ENCODE peak calls at places on chromosome X, in six cellular contexts. Q is WERI-Rb-1, E is mammary epithelial cell, I is hepatocyte, X is GM23248, R is MM.1S. G is an unnamed sample. For H3K9me3 and H3K27me3, the result is how much of the 10 kb centered on the place peaks cover.

GRCh38 chrX:1221296-1221845 is 8.9 kb upstream of the CRLF2 start:
- DNase-seq in R (no peak), I (no peak), E (no peak), X (no peak), Q (no peak), G (no peak)

GRCh38 chrX:130401415-130402210 is at the start of gene RBMX2:
- DNase-seq in E (peak), X (peak), I (peak), Q (peak), R (peak), G (peak)

GRCh38 chrX:22109442-22109841 is 77.3 kb downstream of the PHEX start:
- DNase-seq in X (peak), I (no peak), Q (no peak), E (peak), R (no peak), G (no peak)

GRCh38 chrX:54357414-54358377 is at the start of gene WNK3:
- DNase-seq in I (peak), X (peak), R (no peak), Q (peak), E (peak), G (peak)

GRCh38 chrX:123188081-123188480 is 4.0 kb downstream of the GRIA3 start:
- DNase-seq in R (no peak), X (peak), E (peak), Q (no peak), I (no peak), G (no peak)

GRCh38 chrX:66728818-66729271 is 90.0 kb upstream of the EDA2R start:
- DNase-seq in I (peak), Q (peak), E (peak), X (peak), R (peak), G (peak)

GRCh38 chrX:13369541-13370140 is 49.8 kb upstream of the ATXN3L start:
- DNase-seq in Q (no peak), X (no peak), R (no peak), E (no peak), I (no peak), G (no peak)

GRCh38 chrX:117803463-117803862 is 313.1 kb downstream of the KLHL13 start:
- DNase-seq in X (no peak), I (no peak), Q (no peak), R (no peak), E (no peak), G (no peak)

GRCh38 chrX:30521440-30522182 is 56.0 kb downstream of the TASL start:
- DNase-seq in I (no peak), R (no peak), Q (no peak), E (peak), X (peak), G (peak)

GRCh38 chrX:123580871-123581270 is 152.0 kb downstream of the THOC2 start:
- DNase-seq in I (no peak), X (no peak), Q (no peak), E (no peak), R (no peak), G (no peak)

GRCh38 chrX:19889582-19890342 is 2.4 kb upstream of the SH3KBP1 start:
- DNase-seq in E (peak), X (peak), I (peak), Q (peak), R (peak), G (peak)

GRCh38 chrX:42577936-42578335 is 200.0 kb downstream of the PPP1R2C start:
- DNase-seq in R (peak), Q (no peak), X (no peak), E (no peak), I (peak), G (no peak)

GRCh38 chrX:16082470-16083085 is 40.8 kb upstream of the GRPR start:
- DNase-seq in R (no peak), E (no peak), X (no peak), Q (no peak), I (peak), G (no peak)

GRCh38 chrX:126985027-126985426 is 165.5 kb downstream of the PRR32 start:
- DNase-seq in X (no peak), R (no peak), I (no peak), E (no peak), Q (no peak), G (no peak)

GRCh38 chrX:19593684-19594083 is 78.4 kb upstream of the MAP3K15 start:
- DNase-seq in X (peak), R (peak), E (no peak), I (peak), Q (peak), G (no peak)

GRCh38 chrX:104335765-104336164 is 81.0 kb upstream of the ESX1 start:
- DNase-seq in Q (no peak), E (peak), R (no peak), X (peak), I (no peak), G (no peak)

GRCh38 chrX:106780664-106781377 is 21.7 kb upstream of the TBC1D8B start:
- DNase-seq in E (no peak), R (no peak), Q (no peak), X (no peak), I (peak), G (no peak)

GRCh38 chrX:23312136-23312535 is 22.5 kb upstream of the PTCHD1 start:
- DNase-seq in R (no peak), Q (no peak), X (no peak), I (no peak), E (no peak), G (no peak)

GRCh38 chrX:82748901-82749505 is 759.1 kb upstream of the POU3F4 start:
- DNase-seq in Q (no peak), X (peak), I (no peak), R (no peak), E (peak), G (no peak)

GRCh38 chrX:133434197-133434820 is 19.0 kb upstream of the GPC4 start:
- DNase-seq in Q (no peak), R (no peak), I (no peak), E (no peak), X (no peak), G (no peak)

GRCh38 chrX:44944894-44945293 is 71.9 kb downstream of the KDM6A start:
- DNase-seq in I (no peak), E (no peak), R (no peak), X (no peak), Q (no peak), G (no peak)

GRCh38 chrX:96820935-96821334 is 62.8 kb upstream of the RPA4 start:
- DNase-seq in E (no peak), R (no peak), Q (no peak), I (no peak), X (no peak), G (no peak)

DNA sequence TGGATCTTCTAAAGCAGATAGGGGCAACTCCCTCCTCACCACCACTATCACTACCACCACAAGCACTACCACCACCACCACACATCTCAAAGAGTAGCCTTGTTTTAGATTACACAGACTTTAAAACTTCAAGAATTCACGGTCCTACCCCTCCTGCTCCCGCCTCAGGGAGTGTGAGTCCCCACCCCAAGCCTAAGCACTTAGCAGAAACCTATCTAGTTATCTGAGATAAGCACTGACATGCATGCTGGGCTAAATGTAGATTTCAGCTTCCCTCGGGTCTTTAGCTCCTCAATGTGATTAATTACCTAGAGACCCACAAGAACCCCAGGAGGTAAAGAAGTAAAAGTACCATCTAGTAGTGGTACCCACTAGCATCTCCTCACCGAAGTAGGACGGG is 775 bp downstream of the AMOT start:
- DNase-seq in R (no peak), E (no peak), I (no peak), Q (no peak), X (no peak), G (no peak)
- H3K4me3 ChIP-seq in R (no peak), E (no peak), I (peak), Q (peak), X (peak), G (peak)

DNA sequence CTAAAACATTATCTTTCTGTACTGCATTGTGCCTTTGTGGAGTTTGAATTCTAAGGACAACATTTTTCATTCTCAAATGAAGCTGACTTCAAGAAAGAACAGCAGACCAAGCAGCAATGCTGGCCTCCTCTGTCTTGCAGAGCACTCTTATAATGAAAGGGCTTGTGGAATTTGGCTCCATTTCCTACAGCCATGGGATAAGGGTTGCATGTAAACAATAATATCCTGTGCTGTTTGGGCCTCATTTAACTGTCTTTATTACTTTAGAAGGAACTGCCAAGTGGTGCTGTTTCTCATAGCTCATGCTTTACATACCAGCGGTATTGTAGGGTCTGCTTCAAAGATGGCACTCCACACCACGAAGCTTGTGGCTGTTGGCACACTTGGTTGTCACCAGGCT is 111.4 kb upstream of the EOLA2 start:
- DNase-seq in I (no peak), R (no peak), Q (no peak), E (no peak), X (no peak), G (peak)
- H3K9me3 ChIP-seq in I (under half), R (under half), Q (under half), E (under half), X (under half), G (under half)

GRCh38 chrX:120016068-120016441 is 61.4 kb downstream of the RHOXF2B start:
- DNase-seq in E (no peak), I (no peak), Q (no peak), R (no peak), X (no peak), G (no peak)

GRCh38 chrX:120020305-120020704 is 57.2 kb downstream of the RHOXF2B start:
- DNase-seq in Q (no peak), R (no peak), E (no peak), X (no peak), I (no peak), G (no peak)

GRCh38 chrX:120015145-120016067 is 62.1 kb downstream of the RHOXF2B start:
- DNase-seq in R (peak), Q (no peak), E (no peak), I (peak), X (peak), G (no peak)

DNA sequence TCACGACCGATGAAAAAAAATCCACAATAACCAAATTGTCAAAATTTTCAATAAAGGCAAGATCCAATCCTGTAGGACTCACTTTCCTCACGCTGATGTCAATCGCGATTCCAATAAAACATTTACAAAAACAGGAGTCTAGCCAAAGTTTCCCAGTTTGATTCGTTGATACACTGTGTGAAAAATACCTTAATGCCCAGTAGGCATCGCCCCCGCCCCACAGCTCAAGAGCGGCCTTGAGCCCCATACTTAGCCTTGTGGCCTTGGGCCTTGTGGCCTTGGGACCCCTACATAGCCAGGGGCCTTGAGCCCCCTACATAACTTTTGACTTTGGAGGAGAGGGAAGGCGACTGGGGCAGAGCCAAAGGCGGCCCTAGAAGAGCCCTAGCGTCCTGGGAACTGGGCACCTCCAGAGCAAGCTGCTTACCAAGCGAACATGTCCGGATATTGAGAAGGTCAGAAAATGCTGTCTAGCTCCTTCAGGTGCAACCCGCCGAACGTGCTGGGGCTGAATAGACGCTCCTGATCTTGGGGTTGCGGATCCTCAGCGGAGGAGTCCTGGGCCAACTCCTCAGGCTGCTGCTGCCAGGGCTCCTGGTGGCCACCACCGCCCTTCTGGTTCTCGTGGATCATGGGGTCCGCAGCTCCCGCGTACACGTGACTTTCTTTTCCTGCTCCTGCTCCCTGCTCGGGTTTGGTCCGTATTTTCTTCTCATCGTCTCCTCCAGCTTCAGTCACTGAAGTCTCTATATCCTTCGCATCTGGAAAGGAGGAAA is 62.9 kb downstream of the RHOXF2B start:
- DNase-seq in R (no peak), Q (no peak), I (no peak), E (no peak), X (no peak), G (no peak)
- H3K27me3 ChIP-seq in R (under half), Q (under half), I (under half), E (under half), X (under half), G (under half)

GRCh38 chrX:139828830-139829229 is 104.0 kb downstream of the ATP11C start:
- DNase-seq in X (no peak), E (no peak), Q (no peak), R (no peak), I (no peak), G (no peak)

GRCh38 chrX:139831689-139832456 is 101.0 kb downstream of the ATP11C start:
- DNase-seq in X (peak), Q (no peak), I (peak), E (peak), R (peak), G (peak)

GRCh38 chrX:139832728-139833309 is 100.0 kb downstream of the ATP11C start:
- DNase-seq in E (no peak), Q (no peak), I (no peak), R (no peak), X (no peak), G (no peak)

GRCh38 chrX:139828037-139828436 is 104.8 kb downstream of the ATP11C start:
- DNase-seq in R (no peak), X (peak), E (no peak), I (no peak), Q (no peak), G (no peak)

GRCh38 chrX:139831017-139831416 is 101.8 kb downstream of the ATP11C start:
- DNase-seq in Q (no peak), R (no peak), X (peak), I (no peak), E (no peak), G (no peak)
- H3K4me3 ChIP-seq in Q (no peak), R (no peak), X (no peak), I (no peak), E (no peak), G (no peak)

GRCh38 chrX:151724563-151725337 is 8.9 kb downstream of the FATE1 start:
- DNase-seq in X (no peak), I (no peak), E (no peak), R (no peak), Q (no peak), G (no peak)
- H3K9me3 ChIP-seq in X (under half), I (under half), E (under half), R (under half), Q (under half), G (under half)

GRCh38 chrX:49753691-49754090 is 57.9 kb upstream of the PAGE1 start:
- DNase-seq in X (no peak), E (no peak), Q (no peak), R (no peak), I (no peak), G (no peak)

GRCh38 chrX:49754238-49754857 is 58.6 kb upstream of the PAGE1 start:
- DNase-seq in Q (peak), X (peak), R (peak), I (peak), E (peak), G (peak)

DNA sequence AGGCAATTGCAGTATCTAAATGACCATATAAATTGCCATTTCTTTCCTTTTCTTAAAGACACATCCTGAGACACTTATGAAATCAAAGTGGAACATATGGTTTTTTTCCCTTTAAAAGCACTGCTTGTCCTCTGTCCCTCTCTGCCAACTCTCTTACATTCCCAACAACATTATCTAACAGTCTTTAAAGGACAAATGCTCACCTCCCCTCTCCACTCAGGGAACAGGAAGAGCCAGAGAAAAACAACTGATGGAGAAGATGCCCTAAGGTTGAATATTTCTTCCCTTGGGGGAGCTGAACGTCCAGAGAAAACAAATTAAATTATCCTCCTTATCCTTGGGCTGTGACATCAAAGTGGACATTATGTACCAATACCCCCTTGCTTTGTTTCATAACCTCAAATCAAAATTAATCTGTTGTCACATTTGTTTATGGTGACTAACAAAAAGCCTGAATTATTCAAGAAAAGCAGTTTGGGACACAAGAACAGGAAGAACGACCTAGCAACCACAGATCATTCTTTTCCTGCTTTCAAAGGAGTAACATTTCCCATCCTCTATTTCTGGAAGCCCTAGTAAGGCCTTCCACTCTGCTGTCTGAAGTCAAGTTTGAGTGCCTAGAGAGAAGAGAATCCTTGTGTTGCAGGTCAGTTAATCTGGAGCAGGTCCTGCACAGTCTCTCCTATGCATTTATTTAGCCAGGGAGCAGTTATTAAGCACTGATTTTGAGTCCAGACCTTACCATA is 52.6 kb upstream of the PAGE1 start:
- DNase-seq in R (no peak), Q (no peak), I (no peak), E (no peak), X (no peak), G (no peak)
- H3K27me3 ChIP-seq in R (under half), Q (half or more), I (under half), E (under half), X (under half), G (under half)

GRCh38 chrX:9529223-9529622 is 64.4 kb downstream of the TBL1X start:
- DNase-seq in E (no peak), Q (no peak), X (no peak), R (no peak), I (no peak), G (no peak)
- H3K4me3 ChIP-seq in E (no peak), Q (no peak), X (no peak), R (no peak), I (no peak), G (no peak)